ENCODE peak calls at places on chromosomes 7 and 10, in seven cellular contexts. One of them, this sample, is unnamed.

GRCh38 chr10:96390460-96390864 is 31.7 kb upstream of the OPALIN start:
- DNase-seq in activated T-cell treated with anti-CD3 and anti-CD28 coated beads, Interleukin-2, amount 50 U/mL, for 72 hours: no peak
- DNase-seq in occipital lobe: peak; percentile 81
- DNase-seq in epithelial cell of esophagus: no peak
- DNase-seq in NCI-H774: no peak
- DNase-seq in foreskin keratinocyte: no peak
- DNase-seq in stimulated activated CD8-positive, alpha-beta memory T cell treated with anti-CD3 and anti-CD28 coated beads, Interleukin-7, amount 100 ng/mL, for 1 hour: no peak
- DNase-seq in this sample: no peak

GRCh38 chr10:3907514-3907913 is 122.5 kb upstream of the KLF6 start:
- DNase-seq in stimulated activated CD8-positive, alpha-beta memory T cell treated with anti-CD3 and anti-CD28 coated beads, Interleukin-7, amount 100 ng/mL, for 1 hour: no peak
- DNase-seq in epithelial cell of esophagus: no peak
- DNase-seq in NCI-H774: no peak
- DNase-seq in foreskin keratinocyte: no peak
- DNase-seq in activated T-cell treated with anti-CD3 and anti-CD28 coated beads, Interleukin-2, amount 50 U/mL, for 72 hours: no peak
- DNase-seq in occipital lobe: no peak
- DNase-seq in this sample: no peak

GRCh38 chr7:100572281-100572948 is 1.3 kb downstream of the SAP25 start:
- DNase-seq in epithelial cell of esophagus: no peak
- DNase-seq in foreskin keratinocyte: no peak
- DNase-seq in activated T-cell treated with anti-CD3 and anti-CD28 coated beads, Interleukin-2, amount 50 U/mL, for 72 hours: no peak
- DNase-seq in NCI-H774: no peak
- DNase-seq in occipital lobe: no peak
- DNase-seq in stimulated activated CD8-positive, alpha-beta memory T cell treated with anti-CD3 and anti-CD28 coated beads, Interleukin-7, amount 100 ng/mL, for 1 hour: no peak
- DNase-seq in this sample: no peak

GRCh38 chr10:92839191-92840085 is 8.9 kb upstream of the EXOC6 start:
- DNase-seq in foreskin keratinocyte: no peak
- DNase-seq in NCI-H774: no peak
- DNase-seq in occipital lobe: no peak
- DNase-seq in stimulated activated CD8-positive, alpha-beta memory T cell treated with anti-CD3 and anti-CD28 coated beads, Interleukin-7, amount 100 ng/mL, for 1 hour: no peak
- DNase-seq in activated T-cell treated with anti-CD3 and anti-CD28 coated beads, Interleukin-2, amount 50 U/mL, for 72 hours: peak; percentile 65
- DNase-seq in epithelial cell of esophagus: peak; percentile 17
- DNase-seq in this sample: peak; percentile 22

GRCh38 chr10:14023612-14024348 is 306.9 kb downstream of the FRMD4A start:
- DNase-seq in foreskin keratinocyte: no peak
- DNase-seq in activated T-cell treated with anti-CD3 and anti-CD28 coated beads, Interleukin-2, amount 50 U/mL, for 72 hours: no peak
- DNase-seq in epithelial cell of esophagus: peak; percentile 8
- DNase-seq in occipital lobe: no peak
- DNase-seq in stimulated activated CD8-positive, alpha-beta memory T cell treated with anti-CD3 and anti-CD28 coated beads, Interleukin-7, amount 100 ng/mL, for 1 hour: no peak
- DNase-seq in NCI-H774: no peak
- DNase-seq in this sample: no peak

GRCh38 chr7:51251292-51251691 is 65.3 kb downstream of the COBL start:
- DNase-seq in NCI-H774: no peak
- DNase-seq in foreskin keratinocyte: no peak
- DNase-seq in activated T-cell treated with anti-CD3 and anti-CD28 coated beads, Interleukin-2, amount 50 U/mL, for 72 hours: no peak
- DNase-seq in stimulated activated CD8-positive, alpha-beta memory T cell treated with anti-CD3 and anti-CD28 coated beads, Interleukin-7, amount 100 ng/mL, for 1 hour: no peak
- DNase-seq in occipital lobe: no peak
- DNase-seq in epithelial cell of esophagus: no peak
- DNase-seq in this sample: no peak

GRCh38 chr7:138354066-138354465 is 106.0 kb upstream of the TRIM24 start:
- DNase-seq in NCI-H774: no peak
- DNase-seq in epithelial cell of esophagus: no peak
- DNase-seq in occipital lobe: no peak
- DNase-seq in stimulated activated CD8-positive, alpha-beta memory T cell treated with anti-CD3 and anti-CD28 coated beads, Interleukin-7, amount 100 ng/mL, for 1 hour: no peak
- DNase-seq in foreskin keratinocyte: no peak
- DNase-seq in activated T-cell treated with anti-CD3 and anti-CD28 coated beads, Interleukin-2, amount 50 U/mL, for 72 hours: no peak
- DNase-seq in this sample: no peak

GRCh38 chr10:74691164-74691563 is 135.2 kb upstream of the KAT6B start:
- DNase-seq in NCI-H774: no peak
- DNase-seq in epithelial cell of esophagus: no peak
- DNase-seq in stimulated activated CD8-positive, alpha-beta memory T cell treated with anti-CD3 and anti-CD28 coated beads, Interleukin-7, amount 100 ng/mL, for 1 hour: no peak
- DNase-seq in foreskin keratinocyte: no peak
- DNase-seq in occipital lobe: no peak
- DNase-seq in activated T-cell treated with anti-CD3 and anti-CD28 coated beads, Interleukin-2, amount 50 U/mL, for 72 hours: no peak
- DNase-seq in this sample: no peak

GRCh38 chr10:12984165-12984747 is 17.3 kb downstream of the CCDC3 start:
- DNase-seq in occipital lobe: no peak
- DNase-seq in stimulated activated CD8-positive, alpha-beta memory T cell treated with anti-CD3 and anti-CD28 coated beads, Interleukin-7, amount 100 ng/mL, for 1 hour: no peak
- DNase-seq in activated T-cell treated with anti-CD3 and anti-CD28 coated beads, Interleukin-2, amount 50 U/mL, for 72 hours: no peak
- DNase-seq in epithelial cell of esophagus: peak; percentile 27
- DNase-seq in foreskin keratinocyte: no peak
- DNase-seq in NCI-H774: no peak
- DNase-seq in this sample: no peak

GRCh38 chr10:5945561-5946418 is 31.6 kb downstream of the IL15RA start:
- DNase-seq in stimulated activated CD8-positive, alpha-beta memory T cell treated with anti-CD3 and anti-CD28 coated beads, Interleukin-7, amount 100 ng/mL, for 1 hour: no peak
- DNase-seq in occipital lobe: no peak
- DNase-seq in foreskin keratinocyte: no peak
- DNase-seq in NCI-H774: no peak
- DNase-seq in epithelial cell of esophagus: peak; percentile 78
- DNase-seq in activated T-cell treated with anti-CD3 and anti-CD28 coated beads, Interleukin-2, amount 50 U/mL, for 72 hours: no peak
- DNase-seq in this sample: no peak

GRCh38 chr7:47584128-47584865 is 2.4 kb upstream of the TNS3 start:
- DNase-seq in foreskin keratinocyte: no peak
- DNase-seq in NCI-H774: no peak
- DNase-seq in activated T-cell treated with anti-CD3 and anti-CD28 coated beads, Interleukin-2, amount 50 U/mL, for 72 hours: no peak
- DNase-seq in epithelial cell of esophagus: no peak
- DNase-seq in stimulated activated CD8-positive, alpha-beta memory T cell treated with anti-CD3 and anti-CD28 coated beads, Interleukin-7, amount 100 ng/mL, for 1 hour: no peak
- DNase-seq in occipital lobe: no peak
- DNase-seq in this sample: no peak

GRCh38 chr7:7719235-7719634 is 828 bp upstream of the RPA3 start:
- DNase-seq in NCI-H774: peak; percentile 91
- DNase-seq in epithelial cell of esophagus: peak; percentile 95
- DNase-seq in activated T-cell treated with anti-CD3 and anti-CD28 coated beads, Interleukin-2, amount 50 U/mL, for 72 hours: peak; percentile 67
- DNase-seq in foreskin keratinocyte: peak; percentile 86
- DNase-seq in occipital lobe: peak; percentile 39
- DNase-seq in stimulated activated CD8-positive, alpha-beta memory T cell treated with anti-CD3 and anti-CD28 coated beads, Interleukin-7, amount 100 ng/mL, for 1 hour: no peak
- DNase-seq in this sample: peak; percentile 84

GRCh38 chr10:103693070-103693811 is 162.1 kb downstream of the SH3PXD2A start:
- DNase-seq in activated T-cell treated with anti-CD3 and anti-CD28 coated beads, Interleukin-2, amount 50 U/mL, for 72 hours: peak; percentile 37
- DNase-seq in NCI-H774: no peak
- DNase-seq in stimulated activated CD8-positive, alpha-beta memory T cell treated with anti-CD3 and anti-CD28 coated beads, Interleukin-7, amount 100 ng/mL, for 1 hour: no peak
- DNase-seq in epithelial cell of esophagus: no peak
- DNase-seq in foreskin keratinocyte: no peak
- DNase-seq in occipital lobe: no peak
- DNase-seq in this sample: peak; percentile 79

GRCh38 chr7:40760293-40760964 is 625.6 kb downstream of the SUGCT start:
- DNase-seq in foreskin keratinocyte: no peak
- DNase-seq in activated T-cell treated with anti-CD3 and anti-CD28 coated beads, Interleukin-2, amount 50 U/mL, for 72 hours: no peak
- DNase-seq in NCI-H774: no peak
- DNase-seq in occipital lobe: no peak
- DNase-seq in epithelial cell of esophagus: peak; percentile 33
- DNase-seq in stimulated activated CD8-positive, alpha-beta memory T cell treated with anti-CD3 and anti-CD28 coated beads, Interleukin-7, amount 100 ng/mL, for 1 hour: no peak
- DNase-seq in this sample: no peak

GRCh38 chr10:17673517-17674051 is 29.6 kb downstream of the STAM start:
- DNase-seq in stimulated activated CD8-positive, alpha-beta memory T cell treated with anti-CD3 and anti-CD28 coated beads, Interleukin-7, amount 100 ng/mL, for 1 hour: no peak
- DNase-seq in activated T-cell treated with anti-CD3 and anti-CD28 coated beads, Interleukin-2, amount 50 U/mL, for 72 hours: no peak
- DNase-seq in occipital lobe: no peak
- DNase-seq in epithelial cell of esophagus: peak; percentile 84
- DNase-seq in NCI-H774: no peak
- DNase-seq in foreskin keratinocyte: peak; percentile 71
- DNase-seq in this sample: no peak

GRCh38 chr7:8113184-8113583 is 144.6 kb downstream of the GLCCI1 start:
- DNase-seq in activated T-cell treated with anti-CD3 and anti-CD28 coated beads, Interleukin-2, amount 50 U/mL, for 72 hours: no peak
- DNase-seq in epithelial cell of esophagus: no peak
- DNase-seq in NCI-H774: no peak
- DNase-seq in occipital lobe: no peak
- DNase-seq in foreskin keratinocyte: no peak
- DNase-seq in stimulated activated CD8-positive, alpha-beta memory T cell treated with anti-CD3 and anti-CD28 coated beads, Interleukin-7, amount 100 ng/mL, for 1 hour: no peak
- DNase-seq in this sample: no peak

GRCh38 chr7:45435846-45436245 is 138.3 kb upstream of the ADCY1 start:
- DNase-seq in NCI-H774: no peak
- DNase-seq in occipital lobe: no peak
- DNase-seq in epithelial cell of esophagus: peak; percentile 88
- DNase-seq in stimulated activated CD8-positive, alpha-beta memory T cell treated with anti-CD3 and anti-CD28 coated beads, Interleukin-7, amount 100 ng/mL, for 1 hour: no peak
- DNase-seq in foreskin keratinocyte: peak; percentile 86
- DNase-seq in activated T-cell treated with anti-CD3 and anti-CD28 coated beads, Interleukin-2, amount 50 U/mL, for 72 hours: no peak
- DNase-seq in this sample: no peak

GRCh38 chr10:29266641-29267040 is 22.2 kb upstream of the LYZL1 start:
- DNase-seq in epithelial cell of esophagus: no peak
- DNase-seq in stimulated activated CD8-positive, alpha-beta memory T cell treated with anti-CD3 and anti-CD28 coated beads, Interleukin-7, amount 100 ng/mL, for 1 hour: no peak
- DNase-seq in activated T-cell treated with anti-CD3 and anti-CD28 coated beads, Interleukin-2, amount 50 U/mL, for 72 hours: no peak
- DNase-seq in NCI-H774: no peak
- DNase-seq in occipital lobe: no peak
- DNase-seq in foreskin keratinocyte: no peak
- DNase-seq in this sample: no peak

GRCh38 chr10:90644165-90644564 is 213.7 kb downstream of the HTR7 start:
- DNase-seq in activated T-cell treated with anti-CD3 and anti-CD28 coated beads, Interleukin-2, amount 50 U/mL, for 72 hours: no peak
- DNase-seq in NCI-H774: no peak
- DNase-seq in stimulated activated CD8-positive, alpha-beta memory T cell treated with anti-CD3 and anti-CD28 coated beads, Interleukin-7, amount 100 ng/mL, for 1 hour: no peak
- DNase-seq in foreskin keratinocyte: peak; percentile 82
- DNase-seq in occipital lobe: no peak
- DNase-seq in epithelial cell of esophagus: peak; percentile 55
- DNase-seq in this sample: no peak

GRCh38 chr7:108156897-108157605 is 26.9 kb upstream of the LAMB4 start:
- DNase-seq in occipital lobe: no peak
- DNase-seq in NCI-H774: no peak
- DNase-seq in epithelial cell of esophagus: no peak
- DNase-seq in foreskin keratinocyte: no peak
- DNase-seq in stimulated activated CD8-positive, alpha-beta memory T cell treated with anti-CD3 and anti-CD28 coated beads, Interleukin-7, amount 100 ng/mL, for 1 hour: no peak
- DNase-seq in activated T-cell treated with anti-CD3 and anti-CD28 coated beads, Interleukin-2, amount 50 U/mL, for 72 hours: no peak
- DNase-seq in this sample: no peak

GRCh38 chr7:66529889-66530615 is 98.6 kb upstream of the KCTD7 start:
- DNase-seq in activated T-cell treated with anti-CD3 and anti-CD28 coated beads, Interleukin-2, amount 50 U/mL, for 72 hours: no peak
- DNase-seq in NCI-H774: no peak
- DNase-seq in occipital lobe: peak; percentile 40
- DNase-seq in stimulated activated CD8-positive, alpha-beta memory T cell treated with anti-CD3 and anti-CD28 coated beads, Interleukin-7, amount 100 ng/mL, for 1 hour: no peak
- DNase-seq in foreskin keratinocyte: no peak
- DNase-seq in epithelial cell of esophagus: no peak
- DNase-seq in this sample: no peak

GRCh38 chr10:30186371-30186875 is 127.0 kb upstream of the JCAD start:
- DNase-seq in occipital lobe: no peak
- DNase-seq in NCI-H774: peak; percentile 43
- DNase-seq in epithelial cell of esophagus: no peak
- DNase-seq in stimulated activated CD8-positive, alpha-beta memory T cell treated with anti-CD3 and anti-CD28 coated beads, Interleukin-7, amount 100 ng/mL, for 1 hour: no peak
- DNase-seq in activated T-cell treated with anti-CD3 and anti-CD28 coated beads, Interleukin-2, amount 50 U/mL, for 72 hours: no peak
- DNase-seq in foreskin keratinocyte: no peak
- DNase-seq in this sample: no peak

GRCh38 chr10:476458-476780 is 213.0 kb downstream of the DIP2C start:
- DNase-seq in epithelial cell of esophagus: no peak
- DNase-seq in foreskin keratinocyte: no peak
- DNase-seq in NCI-H774: no peak
- DNase-seq in occipital lobe: no peak
- DNase-seq in activated T-cell treated with anti-CD3 and anti-CD28 coated beads, Interleukin-2, amount 50 U/mL, for 72 hours: no peak
- DNase-seq in stimulated activated CD8-positive, alpha-beta memory T cell treated with anti-CD3 and anti-CD28 coated beads, Interleukin-7, amount 100 ng/mL, for 1 hour: no peak
- DNase-seq in this sample: no peak

GRCh38 chr10:51031995-51032394 is 42.3 kb upstream of the PRKG1 start:
- DNase-seq in stimulated activated CD8-positive, alpha-beta memory T cell treated with anti-CD3 and anti-CD28 coated beads, Interleukin-7, amount 100 ng/mL, for 1 hour: no peak
- DNase-seq in occipital lobe: no peak
- DNase-seq in activated T-cell treated with anti-CD3 and anti-CD28 coated beads, Interleukin-2, amount 50 U/mL, for 72 hours: no peak
- DNase-seq in epithelial cell of esophagus: no peak
- DNase-seq in foreskin keratinocyte: no peak
- DNase-seq in NCI-H774: no peak
- DNase-seq in this sample: no peak

GRCh38 chr7:4159761-4160554 is 522.1 kb upstream of the FOXK1 start:
- DNase-seq in NCI-H774: no peak
- DNase-seq in epithelial cell of esophagus: peak; percentile 41
- DNase-seq in foreskin keratinocyte: peak; percentile 80
- DNase-seq in occipital lobe: no peak
- DNase-seq in stimulated activated CD8-positive, alpha-beta memory T cell treated with anti-CD3 and anti-CD28 coated beads, Interleukin-7, amount 100 ng/mL, for 1 hour: no peak
- DNase-seq in activated T-cell treated with anti-CD3 and anti-CD28 coated beads, Interleukin-2, amount 50 U/mL, for 72 hours: no peak
- DNase-seq in this sample: no peak

GRCh38 chr7:127887631-127888030 is 143.6 kb downstream of the LRRC4 start:
- DNase-seq in NCI-H774: no peak
- DNase-seq in occipital lobe: no peak
- DNase-seq in activated T-cell treated with anti-CD3 and anti-CD28 coated beads, Interleukin-2, amount 50 U/mL, for 72 hours: no peak
- DNase-seq in stimulated activated CD8-positive, alpha-beta memory T cell treated with anti-CD3 and anti-CD28 coated beads, Interleukin-7, amount 100 ng/mL, for 1 hour: no peak
- DNase-seq in foreskin keratinocyte: no peak
- DNase-seq in epithelial cell of esophagus: no peak
- DNase-seq in this sample: no peak

GRCh38 chr10:104350146-104350635 is 3.4 kb upstream of the CFAP58 start:
- DNase-seq in foreskin keratinocyte: no peak
- DNase-seq in occipital lobe: no peak
- DNase-seq in stimulated activated CD8-positive, alpha-beta memory T cell treated with anti-CD3 and anti-CD28 coated beads, Interleukin-7, amount 100 ng/mL, for 1 hour: no peak
- DNase-seq in NCI-H774: peak; percentile 43
- DNase-seq in epithelial cell of esophagus: peak; percentile 86
- DNase-seq in activated T-cell treated with anti-CD3 and anti-CD28 coated beads, Interleukin-2, amount 50 U/mL, for 72 hours: no peak
- DNase-seq in this sample: peak; percentile 52

GRCh38 chr7:87190806-87191205 is 28.7 kb downstream of the TMEM243 start:
- DNase-seq in epithelial cell of esophagus: no peak
- DNase-seq in NCI-H774: no peak
- DNase-seq in stimulated activated CD8-positive, alpha-beta memory T cell treated with anti-CD3 and anti-CD28 coated beads, Interleukin-7, amount 100 ng/mL, for 1 hour: no peak
- DNase-seq in occipital lobe: no peak
- DNase-seq in activated T-cell treated with anti-CD3 and anti-CD28 coated beads, Interleukin-2, amount 50 U/mL, for 72 hours: no peak
- DNase-seq in foreskin keratinocyte: no peak
- DNase-seq in this sample: no peak

GRCh38 chr7:116863168-116863670 is 832 bp downstream of the CAPZA2 start:
- DNase-seq in foreskin keratinocyte: no peak
- DNase-seq in epithelial cell of esophagus: peak; percentile 11
- DNase-seq in activated T-cell treated with anti-CD3 and anti-CD28 coated beads, Interleukin-2, amount 50 U/mL, for 72 hours: peak; percentile 12
- DNase-seq in occipital lobe: no peak
- DNase-seq in NCI-H774: no peak
- DNase-seq in stimulated activated CD8-positive, alpha-beta memory T cell treated with anti-CD3 and anti-CD28 coated beads, Interleukin-7, amount 100 ng/mL, for 1 hour: no peak
- DNase-seq in this sample: peak; percentile 31

GRCh38 chr10:80382989-80383388 is 25.4 kb upstream of the PRXL2A start:
- DNase-seq in activated T-cell treated with anti-CD3 and anti-CD28 coated beads, Interleukin-2, amount 50 U/mL, for 72 hours: peak; percentile 30
- DNase-seq in NCI-H774: peak; percentile 17
- DNase-seq in occipital lobe: no peak
- DNase-seq in stimulated activated CD8-positive, alpha-beta memory T cell treated with anti-CD3 and anti-CD28 coated beads, Interleukin-7, amount 100 ng/mL, for 1 hour: peak; percentile 6
- DNase-seq in epithelial cell of esophagus: peak; percentile 54
- DNase-seq in foreskin keratinocyte: no peak
- DNase-seq in this sample: no peak

GRCh38 chr10:114548662-114549061 is 109.4 kb downstream of the ABLIM1 start:
- DNase-seq in foreskin keratinocyte: no peak
- DNase-seq in stimulated activated CD8-positive, alpha-beta memory T cell treated with anti-CD3 and anti-CD28 coated beads, Interleukin-7, amount 100 ng/mL, for 1 hour: no peak
- DNase-seq in NCI-H774: peak; percentile 0
- DNase-seq in occipital lobe: no peak
- DNase-seq in epithelial cell of esophagus: peak; percentile 57
- DNase-seq in activated T-cell treated with anti-CD3 and anti-CD28 coated beads, Interleukin-2, amount 50 U/mL, for 72 hours: no peak
- DNase-seq in this sample: no peak

GRCh38 chr7:318476-319266 is 28.7 kb downstream of the FOXL3 start:
- DNase-seq in epithelial cell of esophagus: no peak
- DNase-seq in NCI-H774: no peak
- DNase-seq in foreskin keratinocyte: no peak
- DNase-seq in stimulated activated CD8-positive, alpha-beta memory T cell treated with anti-CD3 and anti-CD28 coated beads, Interleukin-7, amount 100 ng/mL, for 1 hour: no peak
- DNase-seq in activated T-cell treated with anti-CD3 and anti-CD28 coated beads, Interleukin-2, amount 50 U/mL, for 72 hours: no peak
- DNase-seq in occipital lobe: no peak
- DNase-seq in this sample: no peak

GRCh38 chr7:106957766-106958165 is 86.7 kb upstream of the PRKAR2B start:
- DNase-seq in occipital lobe: no peak
- DNase-seq in activated T-cell treated with anti-CD3 and anti-CD28 coated beads, Interleukin-2, amount 50 U/mL, for 72 hours: no peak
- DNase-seq in foreskin keratinocyte: peak; percentile 18
- DNase-seq in stimulated activated CD8-positive, alpha-beta memory T cell treated with anti-CD3 and anti-CD28 coated beads, Interleukin-7, amount 100 ng/mL, for 1 hour: no peak
- DNase-seq in NCI-H774: no peak
- DNase-seq in epithelial cell of esophagus: peak; percentile 75
- DNase-seq in this sample: no peak

GRCh38 chr7:157541796-157542668 is 205.2 kb downstream of the DNAJB6 start:
- DNase-seq in stimulated activated CD8-positive, alpha-beta memory T cell treated with anti-CD3 and anti-CD28 coated beads, Interleukin-7, amount 100 ng/mL, for 1 hour: no peak
- DNase-seq in foreskin keratinocyte: no peak
- DNase-seq in activated T-cell treated with anti-CD3 and anti-CD28 coated beads, Interleukin-2, amount 50 U/mL, for 72 hours: no peak
- DNase-seq in NCI-H774: no peak
- DNase-seq in occipital lobe: no peak
- DNase-seq in epithelial cell of esophagus: no peak
- DNase-seq in this sample: no peak

GRCh38 chr10:132663666-132664365 is 122.1 kb downstream of the NKX6-2 start:
- DNase-seq in epithelial cell of esophagus: peak; percentile 69
- DNase-seq in occipital lobe: no peak
- DNase-seq in activated T-cell treated with anti-CD3 and anti-CD28 coated beads, Interleukin-2, amount 50 U/mL, for 72 hours: no peak
- DNase-seq in NCI-H774: no peak
- DNase-seq in foreskin keratinocyte: no peak
- DNase-seq in stimulated activated CD8-positive, alpha-beta memory T cell treated with anti-CD3 and anti-CD28 coated beads, Interleukin-7, amount 100 ng/mL, for 1 hour: no peak
- DNase-seq in this sample: no peak

GRCh38 chr7:30974605-30975256 is 11.0 kb downstream of the GHRHR start:
- DNase-seq in occipital lobe: no peak
- DNase-seq in activated T-cell treated with anti-CD3 and anti-CD28 coated beads, Interleukin-2, amount 50 U/mL, for 72 hours: peak; percentile 80
- DNase-seq in NCI-H774: no peak
- DNase-seq in stimulated activated CD8-positive, alpha-beta memory T cell treated with anti-CD3 and anti-CD28 coated beads, Interleukin-7, amount 100 ng/mL, for 1 hour: no peak
- DNase-seq in epithelial cell of esophagus: peak; percentile 62
- DNase-seq in foreskin keratinocyte: no peak
- DNase-seq in this sample: peak; percentile 86

GRCh38 chr7:135917721-135918120 is 59.4 kb downstream of the MTPN start:
- DNase-seq in epithelial cell of esophagus: no peak
- DNase-seq in stimulated activated CD8-positive, alpha-beta memory T cell treated with anti-CD3 and anti-CD28 coated beads, Interleukin-7, amount 100 ng/mL, for 1 hour: no peak
- DNase-seq in occipital lobe: no peak
- DNase-seq in NCI-H774: no peak
- DNase-seq in activated T-cell treated with anti-CD3 and anti-CD28 coated beads, Interleukin-2, amount 50 U/mL, for 72 hours: no peak
- DNase-seq in foreskin keratinocyte: no peak
- DNase-seq in this sample: no peak

GRCh38 chr10:21526184-21526951 is 886 bp upstream of the SKIDA1 start:
- DNase-seq in NCI-H774: peak; percentile 49
- DNase-seq in occipital lobe: peak; percentile 79
- DNase-seq in stimulated activated CD8-positive, alpha-beta memory T cell treated with anti-CD3 and anti-CD28 coated beads, Interleukin-7, amount 100 ng/mL, for 1 hour: no peak
- DNase-seq in foreskin keratinocyte: no peak
- DNase-seq in activated T-cell treated with anti-CD3 and anti-CD28 coated beads, Interleukin-2, amount 50 U/mL, for 72 hours: peak; percentile 68
- DNase-seq in epithelial cell of esophagus: peak; percentile 54
- DNase-seq in this sample: peak; percentile 78